ENCODE peak calls at places on chromosomes 13 and 19, in nine cellular contexts. O, T, H, C, S, Z, L, P and U are unnamed samples.
A peak's percentile ranks its signal among the peaks of the same experiment; 100 is the strongest.

GRCh38 chr13:98386632-98387031 is 190.3 kb downstream of the STK24 start:
- DNase-seq in O (no peak), T (no peak), H (no peak), C (no peak), S (no peak), Z (no peak), L (no peak), P (no peak), U (no peak)

GRCh38 chr19:21158523-21159135 is 16.8 kb downstream of the ZNF431 start:
- DNase-seq in O (no peak), T (no peak), H (no peak), C (no peak), S (no peak), Z (no peak), L (peak; percentile 68), P (no peak), U (no peak)

GRCh38 chr13:46778095-46778494 is 18.9 kb downstream of the ESD start:
- DNase-seq in O (no peak), T (no peak), H (no peak), C (no peak), S (no peak), Z (no peak), L (peak; percentile 56), P (no peak), U (no peak)

GRCh38 chr13:30142502-30143211 is 164.7 kb downstream of the KATNAL1 start:
- DNase-seq in O (peak; percentile 65), T (no peak), H (peak; percentile 80), C (no peak), S (peak; percentile 53), Z (peak; percentile 61), L (peak; percentile 99), P (no peak), U (no peak)

GRCh38 chr13:32829676-32830091 is 186.5 kb upstream of the KL start:
- DNase-seq in O (no peak), T (no peak), H (no peak), C (no peak), S (no peak), Z (no peak), L (peak; percentile 77), P (peak; percentile 19), U (no peak)

GRCh38 chr13:109871018-109871370 is 84.6 kb upstream of the IRS2 start:
- DNase-seq in O (no peak), T (no peak), H (no peak), C (no peak), S (no peak), Z (no peak), L (peak; percentile 55), P (no peak), U (no peak)

GRCh38 chr13:80180745-80181144 is 160.2 kb downstream of the SPRY2 start:
- DNase-seq in O (no peak), T (no peak), H (no peak), C (no peak), S (no peak), Z (no peak), L (no peak), P (no peak), U (no peak)

GRCh38 chr19:29708553-29709439 is 6.3 kb downstream of the C19orf12 start:
- DNase-seq in O (no peak), T (no peak), H (no peak), C (peak; percentile 61), S (no peak), Z (no peak), L (no peak), P (no peak), U (peak; percentile 95)

GRCh38 chr19:6048808-6049405 is 61.4 kb downstream of the RFX2 start:
- DNase-seq in O (no peak), T (peak; percentile 66), H (peak; percentile 77), C (peak; percentile 83), S (peak; percentile 81), Z (peak; percentile 70), L (peak; percentile 65), P (no peak), U (peak; percentile 73)

GRCh38 chr13:59360108-59360507 is 803.6 kb downstream of the DIAPH3 start:
- DNase-seq in O (no peak), T (no peak), H (peak; percentile 59), C (peak; percentile 34), S (no peak), Z (no peak), L (no peak), P (no peak), U (no peak)

GRCh38 chr13:66849706-66850105 is 380.4 kb downstream of the PCDH9 start:
- DNase-seq in O (no peak), T (no peak), H (no peak), C (no peak), S (no peak), Z (no peak), L (no peak), P (no peak), U (no peak)

GRCh38 chr19:40718774-40719391 is 2.0 kb downstream of the ITPKC start:
- DNase-seq in O (peak; percentile 89), T (peak; percentile 34), H (peak; percentile 49), C (peak; percentile 64), S (peak; percentile 85), Z (peak; percentile 94), L (peak; percentile 40), P (no peak), U (peak; percentile 94)

GRCh38 chr13:113771709-113772331 is 12.8 kb downstream of the TMEM255B start:
- DNase-seq in O (no peak), T (no peak), H (peak; percentile 92), C (no peak), S (no peak), Z (no peak), L (peak; percentile 37), P (no peak), U (no peak)

GRCh38 chr19:34324320-34324719 is 40.7 kb upstream of the GPI start:
- DNase-seq in O (no peak), T (no peak), H (no peak), C (no peak), S (no peak), Z (no peak), L (no peak), P (no peak), U (no peak)

GRCh38 chr13:21849323-21849722 is 178.4 kb downstream of the FGF9 start:
- DNase-seq in O (no peak), T (no peak), H (no peak), C (no peak), S (peak; percentile 19), Z (no peak), L (peak; percentile 43), P (no peak), U (no peak)

GRCh38 chr19:45016388-45017314 is 15.4 kb downstream of the RELB start:
- DNase-seq in O (no peak), T (peak; percentile 84), H (peak; percentile 74), C (peak; percentile 44), S (peak; percentile 75), Z (peak; percentile 79), L (peak; percentile 63), P (no peak), U (peak; percentile 70)

GRCh38 chr19:13027031-13027430 is 31.8 kb downstream of the NFIX start:
- DNase-seq in O (no peak), T (no peak), H (no peak), C (no peak), S (no peak), Z (no peak), L (no peak), P (no peak), U (no peak)
- H3K4me3 ChIP-seq in O (peak overlapping the region; percentile 42), T (no peak overlapping the region), H (no peak overlapping the region), C (peak overlapping the region; percentile 64), S (no peak overlapping the region), Z (peak overlapping the region; percentile 37), L (peak overlapping the region; percentile 8), P (no peak overlapping the region), U (no peak overlapping the region)

GRCh38 chr19:11495885-11496284 is 9.8 kb downstream of the ZNF653 start:
- DNase-seq in O (peak; percentile 78), T (no peak), H (no peak), C (no peak), S (no peak), Z (no peak), L (no peak), P (no peak), U (no peak)

GRCh38 chr19:11494634-11495285 is 10.9 kb downstream of the ZNF653 start:
- DNase-seq in O (peak; percentile 72), T (no peak), H (no peak), C (no peak), S (no peak), Z (no peak), L (no peak), P (no peak), U (no peak)

GRCh38 chr19:11499327-11499726 is 6.3 kb downstream of the ZNF653 start:
- DNase-seq in O (no peak), T (no peak), H (no peak), C (no peak), S (no peak), Z (no peak), L (no peak), P (no peak), U (no peak)

GRCh38 chr19:11495481-11495880 is 10.2 kb downstream of the ZNF653 start:
- DNase-seq in O (no peak), T (no peak), H (no peak), C (no peak), S (no peak), Z (no peak), L (no peak), P (no peak), U (no peak)

GRCh38 chr19:11496391-11497163 is 9.1 kb downstream of the ZNF653 start:
- DNase-seq in O (no peak), T (peak; percentile 60), H (peak; percentile 48), C (peak; percentile 57), S (peak; percentile 61), Z (peak; percentile 21), L (peak; percentile 86), P (peak; percentile 57), U (peak; percentile 56)
- TF ChIP-seq POLR2A in O (no peak), T (no peak), H (no peak), C (no peak), S (no peak), Z (no peak), L (no peak), P (no peak), U (no peak)

DNA sequence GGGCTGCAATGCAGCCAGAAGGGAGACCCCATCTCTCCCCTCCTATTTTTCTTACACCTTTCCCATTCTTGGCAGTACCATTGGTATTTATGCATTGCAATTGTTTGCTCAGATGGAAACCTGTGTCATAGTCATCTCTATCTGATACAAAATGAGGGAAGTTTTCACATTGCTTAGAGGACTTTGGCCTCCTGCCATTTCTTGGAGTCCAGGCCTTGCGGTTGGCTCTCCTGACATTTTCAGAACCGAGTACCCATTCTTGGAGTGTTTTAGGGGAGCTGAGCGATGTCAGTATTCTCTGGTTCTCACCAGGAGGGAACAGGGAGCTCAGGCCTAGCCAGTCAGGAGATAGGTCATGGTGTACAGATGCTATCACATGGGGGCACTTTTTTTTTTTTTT is 1.5 kb downstream of the SIN3B start:
- DNase-seq in O (no peak), T (no peak), H (no peak), C (no peak), S (no peak), Z (no peak), L (peak; percentile 40), P (no peak), U (no peak)
- H3K36me3 ChIP-seq in O (peaks cover 39% of the 10 kb centered on the region), T (peaks cover 42% of the 10 kb centered on the region), H (peaks cover 20% of the 10 kb centered on the region), C (peaks cover 46% of the 10 kb centered on the region), S (peaks cover 4% of the 10 kb centered on the region), Z (peaks cover 4% of the 10 kb centered on the region), L (peaks cover 28% of the 10 kb centered on the region), P (peaks cover 14% of the 10 kb centered on the region), U (peaks cover 3% of the 10 kb centered on the region)

DNA sequence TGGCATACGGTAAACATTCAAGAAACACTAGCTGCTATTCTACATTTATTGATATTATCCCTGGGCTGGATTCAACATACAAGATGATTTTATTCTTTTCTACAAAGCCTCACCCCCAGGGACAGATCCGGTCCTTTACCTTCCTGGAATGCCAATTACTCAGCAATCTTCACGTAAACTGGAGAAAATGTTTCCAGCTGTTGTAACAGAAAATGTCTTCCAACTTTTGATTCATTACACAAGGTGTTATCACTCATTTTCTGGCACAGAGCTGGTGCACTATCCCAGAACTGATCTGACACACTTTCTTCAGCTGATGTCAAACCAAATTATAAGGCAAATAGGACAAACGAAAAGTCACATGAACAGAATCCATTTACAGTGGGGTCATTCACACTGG is 33.1 kb downstream of the DCLK1 start:
- DNase-seq in O (no peak), T (no peak), H (no peak), C (no peak), S (no peak), Z (no peak), L (no peak), P (no peak), U (no peak)
- H3K4me3 ChIP-seq in O (no peak overlapping the region), T (no peak overlapping the region), H (no peak overlapping the region), C (no peak overlapping the region), S (no peak overlapping the region), Z (no peak overlapping the region), L (no peak overlapping the region), P (no peak overlapping the region), U (no peak overlapping the region)